ENCODE peak calls at places on chromosomes 12 and 14, in nine cellular contexts. One of them, this sample, is unnamed.

GRCh38 chr14:93648440-93649168 is 139.7 kb downstream of the PRIMA1 start:
- DNase-seq in prostate gland: no peak
- DNase-seq in astrocyte of the spinal cord: no peak
- DNase-seq in Peyer's patch: no peak
- DNase-seq in SK-N-SH: peak; percentile 38
- DNase-seq in ascending aorta: no peak
- DNase-seq in body of pancreas: no peak
- DNase-seq in fibroblast of villous mesenchyme: no peak
- DNase-seq in psoas muscle: no peak
- DNase-seq in this sample: no peak

GRCh38 chr12:115172521-115172920 is 488.5 kb upstream of the TBX3 start:
- DNase-seq in fibroblast of villous mesenchyme: peak; percentile 66
- DNase-seq in astrocyte of the spinal cord: peak; percentile 22
- DNase-seq in ascending aorta: no peak
- DNase-seq in body of pancreas: no peak
- DNase-seq in SK-N-SH: no peak
- DNase-seq in prostate gland: no peak
- DNase-seq in psoas muscle: no peak
- DNase-seq in Peyer's patch: no peak
- DNase-seq in this sample: peak; percentile 20

GRCh38 chr14:100804558-100805309 is 21.2 kb upstream of the MEG3 start:
- DNase-seq in SK-N-SH: no peak
- DNase-seq in body of pancreas: no peak
- DNase-seq in fibroblast of villous mesenchyme: no peak
- DNase-seq in psoas muscle: no peak
- DNase-seq in ascending aorta: no peak
- DNase-seq in astrocyte of the spinal cord: no peak
- DNase-seq in Peyer's patch: no peak
- DNase-seq in prostate gland: no peak
- DNase-seq in this sample: no peak

GRCh38 chr12:30840715-30841114 is 85.8 kb upstream of the TSPAN11 start:
- DNase-seq in astrocyte of the spinal cord: no peak
- DNase-seq in body of pancreas: no peak
- DNase-seq in SK-N-SH: no peak
- DNase-seq in ascending aorta: no peak
- DNase-seq in fibroblast of villous mesenchyme: no peak
- DNase-seq in psoas muscle: no peak
- DNase-seq in prostate gland: no peak
- DNase-seq in Peyer's patch: no peak
- DNase-seq in this sample: peak; percentile 6

GRCh38 chr12:57983150-57983857 is 41.9 kb downstream of the ATP23 start:
- DNase-seq in SK-N-SH: peak; percentile 4
- DNase-seq in body of pancreas: peak; percentile 19
- DNase-seq in ascending aorta: no peak
- DNase-seq in prostate gland: no peak
- DNase-seq in Peyer's patch: no peak
- DNase-seq in astrocyte of the spinal cord: peak; percentile 58
- DNase-seq in fibroblast of villous mesenchyme: peak; percentile 66
- DNase-seq in psoas muscle: no peak
- DNase-seq in this sample: peak; percentile 77

GRCh38 chr12:131011165-131012079 is 57.7 kb downstream of the ADGRD1 start:
- DNase-seq in body of pancreas: peak; percentile 48
- DNase-seq in SK-N-SH: no peak
- DNase-seq in psoas muscle: peak; percentile 73
- DNase-seq in prostate gland: no peak
- DNase-seq in ascending aorta: no peak
- DNase-seq in Peyer's patch: no peak
- DNase-seq in astrocyte of the spinal cord: no peak
- DNase-seq in fibroblast of villous mesenchyme: no peak
- DNase-seq in this sample: no peak

GRCh38 chr12:32198555-32198954 is 91.9 kb downstream of the BICD1 start:
- DNase-seq in prostate gland: no peak
- DNase-seq in fibroblast of villous mesenchyme: peak; percentile 8
- DNase-seq in astrocyte of the spinal cord: no peak
- DNase-seq in psoas muscle: no peak
- DNase-seq in ascending aorta: no peak
- DNase-seq in body of pancreas: no peak
- DNase-seq in SK-N-SH: no peak
- DNase-seq in Peyer's patch: no peak
- DNase-seq in this sample: peak; percentile 39

GRCh38 chr14:36027354-36027753 is 149.2 kb downstream of the PTCSC3 start:
- DNase-seq in psoas muscle: no peak
- DNase-seq in Peyer's patch: no peak
- DNase-seq in prostate gland: no peak
- DNase-seq in fibroblast of villous mesenchyme: no peak
- DNase-seq in body of pancreas: no peak
- DNase-seq in ascending aorta: no peak
- DNase-seq in SK-N-SH: no peak
- DNase-seq in astrocyte of the spinal cord: no peak
- DNase-seq in this sample: no peak

GRCh38 chr12:50234347-50234746 is 49.0 kb downstream of the LIMA1 start:
- DNase-seq in Peyer's patch: no peak
- DNase-seq in ascending aorta: no peak
- DNase-seq in body of pancreas: no peak
- DNase-seq in SK-N-SH: no peak
- DNase-seq in fibroblast of villous mesenchyme: no peak
- DNase-seq in psoas muscle: no peak
- DNase-seq in astrocyte of the spinal cord: no peak
- DNase-seq in prostate gland: no peak
- DNase-seq in this sample: no peak

GRCh38 chr12:15558915-15559528 is 230.2 kb downstream of the EPS8 start:
- DNase-seq in astrocyte of the spinal cord: peak; percentile 28
- DNase-seq in body of pancreas: no peak
- DNase-seq in Peyer's patch: no peak
- DNase-seq in fibroblast of villous mesenchyme: peak; percentile 30
- DNase-seq in ascending aorta: no peak
- DNase-seq in psoas muscle: no peak
- DNase-seq in SK-N-SH: no peak
- DNase-seq in prostate gland: no peak
- DNase-seq in this sample: peak; percentile 54

GRCh38 chr12:18567787-18568186 is 170.0 kb downstream of the PLCZ1 start:
- DNase-seq in prostate gland: no peak
- DNase-seq in psoas muscle: no peak
- DNase-seq in astrocyte of the spinal cord: no peak
- DNase-seq in fibroblast of villous mesenchyme: no peak
- DNase-seq in ascending aorta: no peak
- DNase-seq in SK-N-SH: no peak
- DNase-seq in Peyer's patch: no peak
- DNase-seq in body of pancreas: no peak
- DNase-seq in this sample: no peak

GRCh38 chr12:117089463-117089862 is 9.8 kb downstream of the TESC start:
- DNase-seq in SK-N-SH: no peak
- DNase-seq in ascending aorta: no peak
- DNase-seq in fibroblast of villous mesenchyme: no peak
- DNase-seq in psoas muscle: no peak
- DNase-seq in prostate gland: no peak
- DNase-seq in astrocyte of the spinal cord: no peak
- DNase-seq in body of pancreas: no peak
- DNase-seq in Peyer's patch: no peak
- DNase-seq in this sample: no peak

GRCh38 chr12:80892597-80893445 is 44.9 kb downstream of the LIN7A start:
- DNase-seq in prostate gland: no peak
- DNase-seq in ascending aorta: no peak
- DNase-seq in psoas muscle: no peak
- DNase-seq in body of pancreas: no peak
- DNase-seq in astrocyte of the spinal cord: peak; percentile 67
- DNase-seq in fibroblast of villous mesenchyme: peak; percentile 19
- DNase-seq in SK-N-SH: no peak
- DNase-seq in Peyer's patch: no peak
- DNase-seq in this sample: no peak

GRCh38 chr12:80894179-80894578 is 43.6 kb downstream of the LIN7A start:
- DNase-seq in fibroblast of villous mesenchyme: no peak
- DNase-seq in astrocyte of the spinal cord: no peak
- DNase-seq in Peyer's patch: no peak
- DNase-seq in prostate gland: no peak
- DNase-seq in body of pancreas: no peak
- DNase-seq in psoas muscle: no peak
- DNase-seq in SK-N-SH: no peak
- DNase-seq in ascending aorta: no peak
- DNase-seq in this sample: no peak

DNA sequence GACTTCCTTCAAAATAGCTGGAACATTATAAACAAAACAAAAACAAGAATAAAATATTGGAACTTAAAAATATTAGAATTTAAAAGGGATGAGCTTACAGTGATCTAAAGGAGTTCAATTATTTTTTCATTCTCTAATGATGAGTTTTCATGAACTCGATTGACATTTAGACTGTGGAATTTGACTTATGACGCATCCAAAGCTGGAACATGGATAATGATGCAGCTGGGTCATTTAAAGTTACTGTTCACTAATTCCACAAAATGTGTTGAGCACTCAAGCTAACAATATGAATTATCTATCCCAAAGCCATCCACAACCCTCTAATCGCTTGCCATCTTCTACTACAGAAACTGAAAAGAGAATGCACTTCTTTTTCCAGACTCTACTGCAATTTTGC is 42.5 kb downstream of the LIN7A start:
- DNase-seq in Peyer's patch: no peak
- DNase-seq in SK-N-SH: no peak
- DNase-seq in ascending aorta: no peak
- DNase-seq in fibroblast of villous mesenchyme: peak; percentile 17
- DNase-seq in psoas muscle: no peak
- DNase-seq in body of pancreas: no peak
- DNase-seq in astrocyte of the spinal cord: no peak
- DNase-seq in prostate gland: no peak
- DNase-seq in this sample: no peak
- TF ChIP-seq CTCF in Peyer's patch: no peak
- TF ChIP-seq CTCF in SK-N-SH: no peak
- TF ChIP-seq CTCF in ascending aorta: no peak
- TF ChIP-seq CTCF in fibroblast of villous mesenchyme: no peak
- TF ChIP-seq CTCF in psoas muscle: no peak
- TF ChIP-seq CTCF in body of pancreas: no peak
- TF ChIP-seq CTCF in astrocyte of the spinal cord: no peak
- TF ChIP-seq CTCF in prostate gland: no peak
- TF ChIP-seq CTCF in this sample: no peak

DNA sequence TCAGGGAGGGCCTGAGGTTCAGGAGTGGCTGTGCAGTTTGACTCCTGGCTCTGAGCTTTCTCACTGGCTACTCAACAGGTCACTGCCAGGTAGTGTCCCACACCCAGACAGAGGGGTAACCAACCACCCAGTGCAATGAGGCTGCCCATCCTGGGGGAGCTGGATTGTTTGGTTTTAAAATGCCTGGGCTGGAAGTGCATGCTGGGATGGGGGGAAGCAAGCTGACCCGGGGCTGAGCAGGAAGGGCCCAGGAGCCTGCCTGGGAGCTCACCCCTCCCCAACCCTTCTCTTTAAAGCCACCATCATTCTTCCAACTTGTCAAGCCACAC is 12.6 kb upstream of the ABHD12B start:
- DNase-seq in psoas muscle: no peak
- DNase-seq in ascending aorta: no peak
- DNase-seq in Peyer's patch: no peak
- DNase-seq in body of pancreas: no peak
- DNase-seq in prostate gland: no peak
- DNase-seq in fibroblast of villous mesenchyme: no peak
- DNase-seq in SK-N-SH: no peak
- DNase-seq in astrocyte of the spinal cord: no peak
- DNase-seq in this sample: no peak
- H3K4me3 ChIP-seq in psoas muscle: peak overlapping the region; percentile 77
- H3K4me3 ChIP-seq in ascending aorta: peak overlapping the region; percentile 58
- H3K4me3 ChIP-seq in Peyer's patch: peak overlapping the region; percentile 49
- H3K4me3 ChIP-seq in body of pancreas: no peak overlapping the region
- H3K4me3 ChIP-seq in prostate gland: no peak overlapping the region
- H3K4me3 ChIP-seq in fibroblast of villous mesenchyme: no peak overlapping the region
- H3K4me3 ChIP-seq in SK-N-SH: no peak overlapping the region
- H3K4me3 ChIP-seq in astrocyte of the spinal cord: peak overlapping the region; percentile 44
- H3K4me3 ChIP-seq in this sample: peak overlapping the region; percentile 53

DNA sequence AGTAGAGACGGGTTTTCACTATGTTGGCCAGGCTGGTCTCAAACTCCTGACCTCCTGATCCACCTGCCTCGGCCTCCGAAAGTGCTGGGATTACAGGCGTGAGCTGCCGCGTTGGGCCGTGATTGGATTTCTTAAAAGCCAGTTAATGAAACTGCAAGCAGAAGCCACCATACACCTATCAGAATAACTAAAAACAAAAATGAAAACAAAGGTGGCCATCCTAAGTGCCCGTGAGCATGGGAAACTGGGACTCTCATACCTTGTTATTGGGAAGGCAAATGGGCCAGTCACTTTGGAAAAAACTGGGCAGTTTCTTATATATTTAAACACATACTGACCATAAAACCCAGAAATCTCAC is 7.7 kb upstream of the TCTN1 start:
- DNase-seq in ascending aorta: no peak
- DNase-seq in Peyer's patch: no peak
- DNase-seq in body of pancreas: no peak
- DNase-seq in fibroblast of villous mesenchyme: no peak
- DNase-seq in psoas muscle: no peak
- DNase-seq in SK-N-SH: no peak
- DNase-seq in astrocyte of the spinal cord: no peak
- DNase-seq in prostate gland: no peak
- DNase-seq in this sample: no peak
- TF ChIP-seq CTCF in ascending aorta: no peak
- TF ChIP-seq CTCF in Peyer's patch: no peak
- TF ChIP-seq CTCF in body of pancreas: no peak
- TF ChIP-seq CTCF in fibroblast of villous mesenchyme: no peak
- TF ChIP-seq CTCF in psoas muscle: no peak
- TF ChIP-seq CTCF in SK-N-SH: no peak
- TF ChIP-seq CTCF in astrocyte of the spinal cord: no peak
- TF ChIP-seq CTCF in prostate gland: no peak
- TF ChIP-seq CTCF in this sample: no peak

GRCh38 chr12:20319374-20319773 is 49.0 kb upstream of the PDE3A start:
- DNase-seq in Peyer's patch: no peak
- DNase-seq in astrocyte of the spinal cord: no peak
- DNase-seq in SK-N-SH: no peak
- DNase-seq in prostate gland: no peak
- DNase-seq in ascending aorta: no peak
- DNase-seq in body of pancreas: no peak
- DNase-seq in fibroblast of villous mesenchyme: no peak
- DNase-seq in psoas muscle: no peak
- DNase-seq in this sample: no peak

GRCh38 chr12:20317554-20317953 is 50.8 kb upstream of the PDE3A start:
- DNase-seq in body of pancreas: no peak
- DNase-seq in astrocyte of the spinal cord: no peak
- DNase-seq in ascending aorta: no peak
- DNase-seq in fibroblast of villous mesenchyme: no peak
- DNase-seq in psoas muscle: no peak
- DNase-seq in Peyer's patch: no peak
- DNase-seq in SK-N-SH: no peak
- DNase-seq in prostate gland: no peak
- DNase-seq in this sample: no peak

DNA sequence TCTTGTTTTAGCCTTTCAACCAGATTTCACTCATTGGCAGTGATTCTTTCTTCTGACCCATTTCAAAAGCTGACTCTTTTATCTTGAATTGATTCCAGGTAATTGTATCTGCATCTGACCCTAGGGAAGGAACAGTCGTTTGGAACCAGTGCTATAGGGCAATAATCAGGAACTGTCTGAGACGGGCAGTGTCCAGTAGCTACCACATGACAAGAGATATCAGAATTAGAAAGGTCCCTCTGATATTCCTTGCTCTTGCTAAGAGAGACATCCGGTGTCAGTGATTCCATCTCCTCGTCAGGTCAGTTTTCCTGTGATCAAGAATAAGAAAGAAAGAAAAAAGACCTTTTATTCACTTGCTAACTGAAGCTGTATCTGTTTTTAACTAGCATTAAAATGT is 47.8 kb upstream of the PDE3A start:
- DNase-seq in Peyer's patch: no peak
- DNase-seq in prostate gland: no peak
- DNase-seq in body of pancreas: no peak
- DNase-seq in fibroblast of villous mesenchyme: no peak
- DNase-seq in SK-N-SH: peak; percentile 14
- DNase-seq in psoas muscle: no peak
- DNase-seq in astrocyte of the spinal cord: no peak
- DNase-seq in ascending aorta: no peak
- DNase-seq in this sample: no peak
- H3K4me3 ChIP-seq in Peyer's patch: no peak overlapping the region
- H3K4me3 ChIP-seq in prostate gland: no peak overlapping the region
- H3K4me3 ChIP-seq in body of pancreas: no peak overlapping the region
- H3K4me3 ChIP-seq in fibroblast of villous mesenchyme: no peak overlapping the region
- H3K4me3 ChIP-seq in SK-N-SH: no peak overlapping the region
- H3K4me3 ChIP-seq in psoas muscle: peak overlapping the region; percentile 43
- H3K4me3 ChIP-seq in astrocyte of the spinal cord: no peak overlapping the region
- H3K4me3 ChIP-seq in ascending aorta: no peak overlapping the region
- H3K4me3 ChIP-seq in this sample: no peak overlapping the region

GRCh38 chr12:752673-753400 is 458 bp downstream of the WNK1 start:
- DNase-seq in psoas muscle: peak; percentile 86
- DNase-seq in SK-N-SH: peak; percentile 84
- DNase-seq in body of pancreas: peak; percentile 67
- DNase-seq in Peyer's patch: peak; percentile 88
- DNase-seq in astrocyte of the spinal cord: peak; percentile 48
- DNase-seq in fibroblast of villous mesenchyme: peak; percentile 45
- DNase-seq in ascending aorta: no peak
- DNase-seq in prostate gland: peak; percentile 38
- DNase-seq in this sample: peak; percentile 49
- TF ChIP-seq CTCF in psoas muscle: peak; percentile 33
- TF ChIP-seq CTCF in SK-N-SH: peak; percentile 16
- TF ChIP-seq CTCF in body of pancreas: peak; percentile 18
- TF ChIP-seq CTCF in Peyer's patch: no peak
- TF ChIP-seq CTCF in astrocyte of the spinal cord: no peak
- TF ChIP-seq CTCF in fibroblast of villous mesenchyme: no peak
- TF ChIP-seq CTCF in ascending aorta: no peak
- TF ChIP-seq CTCF in prostate gland: no peak
- TF ChIP-seq CTCF in this sample: no peak

This sample was measured in fibroblast of pulmonary artery.